ENCODE peak calls at places on chromosomes 7 and 10, in seven cellular contexts. B is effector memory CD8-positive, alpha-beta T cell; W is DMS 273 treated with DMSO at 0.1 percent for 48 hours; Q is NCI-H1105 treated with DMSO at 0.1 percent for 48 hours; I is testis; U is OCI-LY7; M is AG04449. D is an unnamed sample.
A peak's percentile ranks its signal among the peaks of the same experiment; 100 is the strongest.

GRCh38 chr10:22712959-22713852 is 1.2 kb downstream of the PIP4K2A start:
- DNase-seq in B (peak; percentile 33), W (peak; percentile 35), Q (no peak), I (peak; percentile 29), U (peak; percentile 42), M (no peak), D (no peak)

GRCh38 chr7:31758770-31759169 is 71.8 kb downstream of the PPP1R17 start:
- DNase-seq in B (no peak), W (no peak), Q (no peak), I (no peak), U (no peak), M (no peak), D (no peak)

GRCh38 chr10:129921065-129921670 is 42.9 kb downstream of the EBF3 start:
- DNase-seq in B (no peak), W (no peak), Q (no peak), I (no peak), U (no peak), M (no peak), D (no peak)

GRCh38 chr10:118669020-118669766 is 73.7 kb upstream of the PRLHR start:
- DNase-seq in B (no peak), W (no peak), Q (peak; percentile 21), I (peak; percentile 61), U (no peak), M (peak; percentile 12), D (peak; percentile 78)

GRCh38 chr7:112431803-112432202 is 18.5 kb upstream of the IFRD1 start:
- DNase-seq in B (no peak), W (no peak), Q (no peak), I (no peak), U (no peak), M (no peak), D (no peak)

GRCh38 chr10:21860718-21861117 is 142.8 kb downstream of the DNAJC1 start:
- DNase-seq in B (no peak), W (no peak), Q (no peak), I (no peak), U (no peak), M (no peak), D (peak; percentile 92)

GRCh38 chr7:31957756-31958155 is 112.5 kb downstream of the PDE1C start:
- DNase-seq in B (no peak), W (no peak), Q (no peak), I (no peak), U (no peak), M (no peak), D (no peak)

GRCh38 chr7:158957507-158957900 is 101.1 kb downstream of the DYNC2I1 start:
- DNase-seq in B (peak; percentile 5), W (no peak), Q (peak; percentile 65), I (no peak), U (no peak), M (no peak), D (no peak)

GRCh38 chr7:32928785-32929184 is 28.5 kb upstream of the FKBP9 start:
- DNase-seq in B (no peak), W (no peak), Q (no peak), I (no peak), U (no peak), M (no peak), D (no peak)

GRCh38 chr10:117740696-117741222 is 198.2 kb downstream of the EMX2 start:
- DNase-seq in B (no peak), W (no peak), Q (no peak), I (no peak), U (no peak), M (no peak), D (no peak)

GRCh38 chr10:103676851-103677417 is 178.4 kb downstream of the SH3PXD2A start:
- DNase-seq in B (no peak), W (no peak), Q (no peak), I (peak; percentile 68), U (no peak), M (peak; percentile 96), D (peak; percentile 99)

GRCh38 chr7:144842377-144842851 is 6.6 kb upstream of the TPK1 start:
- DNase-seq in B (no peak), W (no peak), Q (no peak), I (no peak), U (no peak), M (no peak), D (no peak)

GRCh38 chr10:129853236-129853946 is 110.7 kb downstream of the EBF3 start:
- DNase-seq in B (no peak), W (no peak), Q (peak; percentile 52), I (no peak), U (no peak), M (no peak), D (no peak)

GRCh38 chr7:152762056-152762455 is 2.5 kb downstream of the ACTR3B start:
- DNase-seq in B (no peak), W (no peak), Q (no peak), I (no peak), U (no peak), M (no peak), D (peak; percentile 21)

GRCh38 chr7:9250876-9251275 is 817.5 kb downstream of the NXPH1 start:
- DNase-seq in B (no peak), W (no peak), Q (no peak), I (no peak), U (no peak), M (no peak), D (no peak)

GRCh38 chr7:110940756-110941155 is 150.2 kb upstream of the LRRN3 start:
- DNase-seq in B (no peak), W (no peak), Q (no peak), I (no peak), U (no peak), M (no peak), D (peak; percentile 20)

GRCh38 chr10:28569506-28570159 is 36.7 kb downstream of the WAC start:
- DNase-seq in B (no peak), W (no peak), Q (no peak), I (no peak), U (no peak), M (no peak), D (peak; percentile 61)

GRCh38 chr7:84091318-84091717 is 103.3 kb downstream of the SEMA3A start:
- DNase-seq in B (no peak), W (no peak), Q (no peak), I (no peak), U (no peak), M (no peak), D (no peak)

GRCh38 chr7:116432517-116432916 is 67.0 kb upstream of the CAV2 start:
- DNase-seq in B (no peak), W (no peak), Q (no peak), I (no peak), U (no peak), M (no peak), D (no peak)

GRCh38 chr7:138590154-138590553 is 111.0 kb downstream of the SVOPL start:
- DNase-seq in B (no peak), W (no peak), Q (no peak), I (no peak), U (no peak), M (no peak), D (no peak)

GRCh38 chr7:45685619-45686240 is 111.6 kb downstream of the ADCY1 start:
- DNase-seq in B (no peak), W (no peak), Q (no peak), I (peak; percentile 7), U (no peak), M (no peak), D (no peak)

GRCh38 chr10:22666287-22667092 is 47.9 kb downstream of the PIP4K2A start:
- DNase-seq in B (peak; percentile 62), W (no peak), Q (no peak), I (no peak), U (peak; percentile 5), M (no peak), D (no peak)

GRCh38 chr10:110455440-110455839 is 42.3 kb upstream of the DUSP5 start:
- DNase-seq in B (no peak), W (no peak), Q (no peak), I (no peak), U (peak; percentile 27), M (no peak), D (no peak)

GRCh38 chr7:131232768-131233167 is 94.9 kb upstream of the MKLN1 start:
- DNase-seq in B (no peak), W (no peak), Q (no peak), I (no peak), U (no peak), M (no peak), D (no peak)

GRCh38 chr10:100303724-100304319 is 17.3 kb upstream of the BLOC1S2 start:
- DNase-seq in B (no peak), W (peak; percentile 1), Q (peak; percentile 4), I (no peak), U (peak; percentile 50), M (no peak), D (peak; percentile 14)

GRCh38 chr7:21562385-21562784 is 19.5 kb downstream of the DNAH11 start:
- DNase-seq in B (no peak), W (no peak), Q (no peak), I (no peak), U (no peak), M (no peak), D (no peak)

GRCh38 chr7:110090113-110090820 is 1000.7 kb upstream of the LRRN3 start:
- DNase-seq in B (no peak), W (no peak), Q (no peak), I (peak; percentile 34), U (peak; percentile 1), M (no peak), D (peak; percentile 4)

GRCh38 chr7:35846816-35847412 is 46.1 kb downstream of the SEPTIN7 start:
- DNase-seq in B (no peak), W (no peak), Q (no peak), I (no peak), U (no peak), M (no peak), D (no peak)

GRCh38 chr7:25886387-25887240 is 265.4 kb upstream of the NFE2L3 start:
- DNase-seq in B (no peak), W (no peak), Q (no peak), I (no peak), U (no peak), M (no peak), D (no peak)

GRCh38 chr7:26627871-26628270 is 236.5 kb downstream of the SKAP2 start:
- DNase-seq in B (no peak), W (no peak), Q (peak; percentile 96), I (no peak), U (no peak), M (no peak), D (no peak)

GRCh38 chr7:73828107-73828803 is 2.5 kb upstream of the CLDN4 start:
- DNase-seq in B (no peak), W (peak; percentile 93), Q (no peak), I (no peak), U (no peak), M (no peak), D (peak; percentile 50)

GRCh38 chr10:9294132-9294663 is 1239.7 kb downstream of the GATA3 start:
- DNase-seq in B (no peak), W (no peak), Q (no peak), I (no peak), U (no peak), M (no peak), D (no peak)

GRCh38 chr10:102644646-102645387 is 538 bp downstream of the TRIM8 start:
- DNase-seq in B (peak; percentile 67), W (peak; percentile 63), Q (peak; percentile 65), I (peak; percentile 79), U (peak; percentile 92), M (no peak), D (peak; percentile 58)

GRCh38 chr7:2074694-2075093 is 158.1 kb downstream of the MAD1L1 start:
- DNase-seq in B (no peak), W (no peak), Q (no peak), I (no peak), U (no peak), M (no peak), D (no peak)

GRCh38 chr10:69383485-69384089 is 33.1 kb downstream of the TACR2 start:
- DNase-seq in B (no peak), W (no peak), Q (no peak), I (peak; percentile 68), U (no peak), M (peak; percentile 19), D (no peak)

GRCh38 chr7:157668221-157668883 is 331.5 kb downstream of the DNAJB6 start:
- DNase-seq in B (no peak), W (no peak), Q (no peak), I (no peak), U (peak; percentile 68), M (no peak), D (no peak)

GRCh38 chr10:86178401-86179142 is 188.0 kb downstream of the GRID1 start:
- DNase-seq in B (no peak), W (no peak), Q (no peak), I (peak; percentile 44), U (peak; percentile 7), M (no peak), D (no peak)

GRCh38 chr7:6269527-6269926 is 2.9 kb downstream of the CYTH3 start:
- DNase-seq in B (no peak), W (no peak), Q (no peak), I (no peak), U (no peak), M (no peak), D (no peak)

D was measured in astrocyte.